ENCODE peak calls at places on chromosomes 6 and 20, in seven cellular contexts. S, U, L, V, C, P and M are unnamed samples.

GRCh38 chr6:111114484-111114883 is 27.2 kb downstream of the SLC16A10 start:
- DNase-seq in S (no peak), U (no peak), L (no peak), V (no peak), C (no peak), P (no peak), M (no peak)

GRCh38 chr6:42316390-42316970 is 98.8 kb upstream of the MRPS10 start:
- DNase-seq in S (peak), U (no peak), L (peak), V (no peak), C (no peak), P (peak), M (no peak)

GRCh38 chr20:1872456-1873183 is 22.6 kb upstream of the SIRPA start:
- DNase-seq in S (no peak), U (no peak), L (no peak), V (no peak), C (no peak), P (no peak), M (no peak)

GRCh38 chr20:32296412-32296811 is 19.0 kb downstream of the KIF3B start:
- DNase-seq in S (no peak), U (no peak), L (no peak), V (no peak), C (no peak), P (no peak), M (no peak)

GRCh38 chr6:56757585-56757984 is 114.9 kb upstream of the DST start:
- DNase-seq in S (peak), U (no peak), L (peak), V (no peak), C (no peak), P (no peak), M (peak)

GRCh38 chr20:5689451-5689850 is 60.8 kb upstream of the SHLD1 start:
- DNase-seq in S (no peak), U (no peak), L (no peak), V (no peak), C (no peak), P (no peak), M (no peak)

GRCh38 chr6:53894086-53894485 is 99.3 kb downstream of the LRRC1 start:
- DNase-seq in S (peak), U (no peak), L (no peak), V (no peak), C (no peak), P (peak), M (no peak)

GRCh38 chr6:143516700-143517446 is 5.4 kb upstream of the FUCA2 start:
- DNase-seq in S (no peak), U (no peak), L (no peak), V (no peak), C (no peak), P (no peak), M (no peak)

GRCh38 chr20:63740501-63741353 is 1.2 kb downstream of the SLC2A4RG start:
- DNase-seq in S (peak), U (peak), L (peak), V (peak), C (peak), P (peak), M (peak)

GRCh38 chr6:56798163-56798562 is 155.5 kb upstream of the DST start:
- DNase-seq in S (peak), U (no peak), L (no peak), V (no peak), C (no peak), P (no peak), M (no peak)

GRCh38 chr6:17725083-17725482 is 18.4 kb upstream of the NUP153 start:
- DNase-seq in S (peak), U (peak), L (no peak), V (no peak), C (peak), P (no peak), M (no peak)

GRCh38 chr6:38152620-38153019 is 333.1 kb downstream of the ZFAND3 start:
- DNase-seq in S (no peak), U (no peak), L (no peak), V (no peak), C (no peak), P (no peak), M (no peak)

GRCh38 chr6:327538-328183 is 35.4 kb downstream of the DUSP22 start:
- DNase-seq in S (no peak), U (no peak), L (no peak), V (no peak), C (no peak), P (no peak), M (no peak)

GRCh38 chr6:134853111-134854055 is 96.5 kb downstream of the ALDH8A1 start:
- DNase-seq in S (peak), U (no peak), L (no peak), V (no peak), C (no peak), P (no peak), M (no peak)

GRCh38 chr6:106099235-106099537 is 13.1 kb downstream of the PRDM1 start:
- DNase-seq in S (no peak), U (no peak), L (no peak), V (no peak), C (no peak), P (no peak), M (no peak)

GRCh38 chr6:30042914-30043313 is 18.2 kb upstream of the POLR1H start:
- DNase-seq in S (no peak), U (no peak), L (no peak), V (no peak), C (no peak), P (no peak), M (no peak)

GRCh38 chr6:158630944-158631616 is 13.5 kb downstream of the DYNLT1 start:
- DNase-seq in S (no peak), U (no peak), L (no peak), V (peak), C (no peak), P (no peak), M (no peak)

GRCh38 chr20:57736738-57737347 is 27.0 kb upstream of the PMEPA1 start:
- DNase-seq in S (no peak), U (no peak), L (no peak), V (no peak), C (no peak), P (no peak), M (no peak)

GRCh38 chr6:39381535-39382140 is 59.1 kb upstream of the KCNK16 start:
- DNase-seq in S (no peak), U (no peak), L (no peak), V (no peak), C (no peak), P (no peak), M (no peak)

GRCh38 chr6:154111025-154111424 is 72.0 kb downstream of the OPRM1 start:
- DNase-seq in S (no peak), U (no peak), L (no peak), V (no peak), C (no peak), P (no peak), M (no peak)

GRCh38 chr20:32973077-32973717 is 31.0 kb downstream of the SUN5 start:
- DNase-seq in S (no peak), U (no peak), L (no peak), V (no peak), C (no peak), P (no peak), M (no peak)

GRCh38 chr6:35425284-35425683 is 26.9 kb upstream of the FANCE start:
- DNase-seq in S (no peak), U (no peak), L (no peak), V (no peak), C (no peak), P (peak), M (no peak)

GRCh38 chr6:31460361-31461025 is 37.5 kb upstream of the MICB start:
- DNase-seq in S (no peak), U (no peak), L (no peak), V (no peak), C (no peak), P (no peak), M (no peak)

GRCh38 chr6:113361014-113361645 is 496.0 kb upstream of the MARCKS start:
- DNase-seq in S (no peak), U (no peak), L (peak), V (no peak), C (no peak), P (no peak), M (no peak)

GRCh38 chr6:166957087-166957804 is 896 bp upstream of the RNASET2 start:
- DNase-seq in S (peak), U (peak), L (no peak), V (peak), C (peak), P (no peak), M (peak)

GRCh38 chr20:34111057-34111711 is 859 bp downstream of the EIF2S2 start:
- DNase-seq in S (peak), U (peak), L (peak), V (peak), C (no peak), P (no peak), M (no peak)

GRCh38 chr6:118223316-118223715 is 316.3 kb downstream of the SLC35F1 start:
- DNase-seq in S (no peak), U (no peak), L (no peak), V (no peak), C (no peak), P (no peak), M (no peak)

GRCh38 chr6:38997128-38997761 is 51.3 kb upstream of the GLP1R start:
- DNase-seq in S (peak), U (peak), L (peak), V (no peak), C (peak), P (no peak), M (no peak)

GRCh38 chr20:49674383-49675352 is 39.0 kb downstream of the B4GALT5 start:
- DNase-seq in S (peak), U (no peak), L (peak), V (no peak), C (no peak), P (no peak), M (no peak)

GRCh38 chr20:47466193-47466592 is 35.5 kb upstream of the NCOA3 start:
- DNase-seq in S (no peak), U (no peak), L (no peak), V (no peak), C (no peak), P (no peak), M (no peak)

GRCh38 chr6:160221423-160221822 is 37.2 kb downstream of the SLC22A2 start:
- DNase-seq in S (peak), U (no peak), L (peak), V (no peak), C (no peak), P (no peak), M (no peak)

GRCh38 chr6:157861814-157862213 is 38.8 kb downstream of the SNX9 start:
- DNase-seq in S (no peak), U (no peak), L (peak), V (no peak), C (no peak), P (no peak), M (no peak)

GRCh38 chr6:150150458-150150820 is 7.6 kb downstream of the PPP1R14C start:
- DNase-seq in S (no peak), U (no peak), L (no peak), V (no peak), C (no peak), P (no peak), M (no peak)

GRCh38 chr20:62952373-62953166 is at the start of gene SLC17A9:
- DNase-seq in S (peak), U (no peak), L (no peak), V (peak), C (no peak), P (no peak), M (peak)

GRCh38 chr20:34084227-34084923 is 27.7 kb downstream of the EIF2S2 start:
- DNase-seq in S (no peak), U (no peak), L (no peak), V (no peak), C (no peak), P (no peak), M (peak)

GRCh38 chr6:43226192-43226851 is 3.0 kb downstream of the DNPH1 start:
- DNase-seq in S (no peak), U (no peak), L (no peak), V (no peak), C (no peak), P (no peak), M (no peak)

GRCh38 chr20:17759449-17759848 is 59.7 kb downstream of the BANF2 start:
- DNase-seq in S (peak), U (no peak), L (no peak), V (no peak), C (no peak), P (no peak), M (no peak)

GRCh38 chr20:17765017-17765416 is 65.3 kb downstream of the BANF2 start:
- DNase-seq in S (no peak), U (no peak), L (no peak), V (no peak), C (no peak), P (no peak), M (no peak)

GRCh38 chr20:17761612-17762011 is 61.8 kb downstream of the BANF2 start:
- DNase-seq in S (no peak), U (no peak), L (no peak), V (no peak), C (no peak), P (no peak), M (no peak)

GRCh38 chr20:17762873-17763557 is 63.2 kb downstream of the BANF2 start:
- DNase-seq in S (no peak), U (no peak), L (no peak), V (no peak), C (no peak), P (no peak), M (no peak)

GRCh38 chr20:17762243-17762872 is 62.6 kb downstream of the BANF2 start:
- DNase-seq in S (no peak), U (peak), L (no peak), V (no peak), C (no peak), P (no peak), M (no peak)
- H3K27ac ChIP-seq in S (peak), U (no peak), L (no peak), V (no peak), C (no peak), P (no peak), M (no peak)

GRCh38 chr6:82015526-82015925 is 232.0 kb downstream of the IBTK start:
- DNase-seq in S (no peak), U (no peak), L (no peak), V (no peak), C (no peak), P (no peak), M (no peak)

GRCh38 chr6:82015043-82015442 is 232.5 kb downstream of the IBTK start:
- DNase-seq in S (no peak), U (no peak), L (no peak), V (no peak), C (no peak), P (no peak), M (no peak)

GRCh38 chr6:82017316-82017715 is 230.2 kb downstream of the IBTK start:
- DNase-seq in S (peak), U (peak), L (peak), V (no peak), C (no peak), P (no peak), M (peak)

GRCh38 chr6:82013561-82014275 is 233.8 kb downstream of the IBTK start:
- DNase-seq in S (no peak), U (peak), L (no peak), V (no peak), C (no peak), P (no peak), M (peak)

DNA sequence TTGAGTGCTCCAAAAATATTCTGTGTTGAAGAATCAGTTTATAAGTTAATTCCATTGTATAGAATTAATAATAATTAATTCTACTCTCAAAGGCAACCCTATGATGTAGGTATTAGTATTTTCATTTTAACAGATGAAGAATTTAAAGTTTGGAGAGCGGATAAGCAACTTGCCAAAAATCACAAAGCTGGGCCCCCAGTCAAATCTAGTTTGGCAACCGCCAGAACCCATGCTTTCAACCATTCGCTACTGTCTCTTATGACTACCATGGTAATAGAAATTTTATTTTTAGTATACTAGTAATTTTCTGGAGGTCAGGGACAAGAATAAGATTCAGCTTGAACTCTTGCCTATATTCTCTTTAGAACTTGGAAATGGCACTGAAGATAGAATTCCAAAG is 229.8 kb downstream of the IBTK start:
- DNase-seq in S (no peak), U (no peak), L (no peak), V (no peak), C (no peak), P (no peak), M (no peak)
- H3K27ac ChIP-seq in S (peak), U (peak), L (peak), V (no peak), C (no peak), P (no peak), M (peak)

GRCh38 chr6:3848925-3849605 is at the start of gene FAM50B:
- DNase-seq in S (peak), U (peak), L (peak), V (peak), C (peak), P (peak), M (peak)

GRCh38 chr6:3850451-3851203 is 1.5 kb downstream of the FAM50B start:
- DNase-seq in S (no peak), U (no peak), L (no peak), V (no peak), C (no peak), P (no peak), M (no peak)

GRCh38 chr6:3848380-3848779 is 793 bp upstream of the FAM50B start:
- DNase-seq in S (no peak), U (no peak), L (no peak), V (no peak), C (no peak), P (no peak), M (no peak)

GRCh38 chr6:3849681-3850450 is 693 bp downstream of the FAM50B start:
- DNase-seq in S (no peak), U (no peak), L (no peak), V (peak), C (no peak), P (no peak), M (peak)

GRCh38 chr6:3847521-3847920 is 1.7 kb upstream of the FAM50B start:
- DNase-seq in S (no peak), U (no peak), L (no peak), V (no peak), C (no peak), P (no peak), M (no peak)
- H3K27ac ChIP-seq in S (peak), U (no peak), L (no peak), V (no peak), C (no peak), P (peak), M (no peak)

GRCh38 chr6:16238658-16239089 is 287 bp downstream of the GMPR start:
- DNase-seq in S (no peak), U (no peak), L (no peak), V (no peak), C (peak), P (no peak), M (no peak)
- H3K27ac ChIP-seq in S (no peak), U (peak), L (peak), V (peak), C (peak), P (peak), M (peak)

GRCh38 chr6:79671605-79672266 is 40.6 kb downstream of the SH3BGRL2 start:
- DNase-seq in S (peak), U (peak), L (peak), V (peak), C (peak), P (no peak), M (peak)
- H3K27ac ChIP-seq in S (peak), U (peak), L (no peak), V (peak), C (peak), P (no peak), M (no peak)

GRCh38 chr20:41172296-41173140 is 35.2 kb downstream of the PLCG1 start:
- DNase-seq in S (no peak), U (peak), L (no peak), V (no peak), C (no peak), P (no peak), M (peak)
- H3K27ac ChIP-seq in S (peak), U (peak), L (no peak), V (peak), C (no peak), P (peak), M (peak)

GRCh38 chr6:125220712-125221111 is 67.1 kb downstream of the TPD52L1 start:
- DNase-seq in S (peak), U (peak), L (no peak), V (peak), C (no peak), P (no peak), M (no peak)
- H3K27ac ChIP-seq in S (peak), U (peak), L (peak), V (peak), C (no peak), P (no peak), M (peak)

DNA sequence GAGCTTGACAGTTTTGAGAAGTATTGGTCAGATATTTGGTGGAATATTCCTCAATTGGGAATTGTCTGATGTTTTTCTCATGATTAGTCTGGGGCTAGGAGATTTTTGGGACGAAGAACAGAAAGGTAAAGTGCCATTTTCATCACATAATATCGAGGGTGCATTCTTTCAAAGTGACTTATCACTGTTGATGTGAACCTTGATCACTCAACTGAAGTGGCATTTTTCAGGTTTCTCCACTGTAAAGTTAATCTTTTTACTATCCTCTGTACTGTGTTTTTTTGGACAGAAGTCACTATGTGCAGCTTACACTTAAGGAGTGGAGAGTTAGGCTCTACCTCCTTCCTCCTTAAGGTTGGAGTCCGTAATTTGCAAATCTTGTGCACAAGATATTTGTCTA is 39.2 kb downstream of the PTCHD4 start:
- DNase-seq in S (no peak), U (no peak), L (no peak), V (no peak), C (no peak), P (no peak), M (no peak)
- H3K27ac ChIP-seq in S (no peak), U (no peak), L (no peak), V (no peak), C (no peak), P (no peak), M (no peak)